ENCODE peak calls at places on chromosomes 12 and 14, in nine cellular contexts. B is left lung; R is Peyer's patch; X is keratinocyte; H is tibial nerve; E is A673; T is breast epithelium; S is heart right ventricle; O is effector memory CD4-positive, alpha-beta T cell. D is an unnamed sample.

GRCh38 chr12:128191380-128191779 is 75.6 kb upstream of the TMEM132C start:
- DNase-seq in O (no peak), E (no peak), B (no peak), S (no peak), R (no peak), H (no peak), T (no peak), X (no peak), D (no peak)

GRCh38 chr12:19833775-19834501 is 394.6 kb downstream of the AEBP2 start:
- DNase-seq in T (no peak), R (no peak), B (no peak), E (peak; percentile 19), X (no peak), O (no peak), S (no peak), H (no peak), D (no peak)

GRCh38 chr14:76887196-76887595 is 61.0 kb downstream of the LRRC74A start:
- DNase-seq in T (no peak), E (no peak), R (no peak), X (no peak), B (no peak), S (no peak), O (no peak), H (no peak), D (no peak)

GRCh38 chr14:76763362-76764041 is 2.2 kb downstream of the VASH1 start:
- DNase-seq in E (no peak), T (no peak), R (no peak), B (no peak), X (no peak), O (no peak), H (no peak), S (no peak), D (no peak)

GRCh38 chr14:75176142-75176820 is at the start of gene TMED10:
- DNase-seq in B (peak; percentile 90), H (peak; percentile 82), R (peak; percentile 91), T (peak; percentile 95), E (peak; percentile 94), S (peak; percentile 91), O (peak; percentile 83), X (peak; percentile 46), D (peak; percentile 52)

GRCh38 chr12:128052341-128052740 is 214.6 kb upstream of the TMEM132C start:
- DNase-seq in B (no peak), O (no peak), R (no peak), H (no peak), T (no peak), X (no peak), E (no peak), S (no peak), D (no peak)

GRCh38 chr14:54105406-54105805 is 148.8 kb upstream of the BMP4 start:
- DNase-seq in O (no peak), H (no peak), R (no peak), T (no peak), S (no peak), B (no peak), X (peak; percentile 70), E (no peak), D (no peak)

GRCh38 chr14:80522936-80523335 is 311.6 kb upstream of the DIO2 start:
- DNase-seq in X (no peak), E (no peak), H (no peak), R (no peak), O (no peak), T (no peak), S (no peak), B (no peak), D (no peak)

GRCh38 chr14:61034416-61035100 is 53.5 kb downstream of the SLC38A6 start:
- DNase-seq in T (no peak), H (no peak), X (no peak), B (no peak), E (no peak), O (no peak), S (no peak), R (no peak), D (no peak)

GRCh38 chr12:98939350-98939749 is 294.3 kb downstream of the APAF1 start:
- DNase-seq in S (no peak), O (no peak), E (peak; percentile 74), R (no peak), H (no peak), B (no peak), X (no peak), T (no peak), D (no peak)

GRCh38 chr14:30330452-30330851 is 228.5 kb upstream of the G2E3 start:
- DNase-seq in B (no peak), H (no peak), X (no peak), S (no peak), E (peak; percentile 15), T (no peak), O (no peak), R (no peak), D (no peak)

GRCh38 chr12:132327351-132328171 is 1.8 kb downstream of the GALNT9 start:
- DNase-seq in R (no peak), T (no peak), O (no peak), E (peak; percentile 88), X (no peak), S (no peak), B (peak; percentile 40), H (no peak), D (no peak)

GRCh38 chr12:52090291-52090690 is 10.8 kb downstream of the SMIM41 start:
- DNase-seq in T (no peak), S (no peak), E (no peak), X (no peak), H (no peak), B (no peak), R (no peak), O (no peak), D (no peak)

GRCh38 chr14:63647696-63648410 is 6.2 kb upstream of the WDR89 start:
- DNase-seq in T (no peak), E (no peak), O (no peak), R (no peak), H (no peak), B (no peak), S (no peak), X (no peak), D (no peak)

GRCh38 chr14:63652406-63652805 is 10.7 kb upstream of the WDR89 start:
- DNase-seq in T (no peak), H (no peak), R (no peak), B (no peak), E (no peak), O (no peak), X (no peak), S (no peak), D (no peak)

GRCh38 chr14:63654346-63654745 is 12.7 kb upstream of the WDR89 start:
- DNase-seq in B (no peak), O (no peak), E (no peak), X (no peak), H (no peak), T (no peak), R (no peak), S (no peak), D (no peak)

GRCh38 chr14:63644741-63645140 is 3.1 kb upstream of the WDR89 start:
- DNase-seq in R (no peak), B (no peak), T (no peak), H (no peak), S (no peak), X (no peak), E (no peak), O (no peak), D (no peak)

GRCh38 chr14:63650336-63650952 is 8.8 kb upstream of the WDR89 start:
- DNase-seq in E (no peak), R (no peak), B (peak; percentile 66), H (no peak), T (no peak), S (no peak), X (no peak), O (peak; percentile 23), D (no peak)
- H3K4me3 ChIP-seq in E (no peak overlapping the region), R (no peak overlapping the region), B (no peak overlapping the region), H (no peak overlapping the region), T (no peak overlapping the region), S (no peak overlapping the region), X (no peak overlapping the region), O (no peak overlapping the region), D (no peak overlapping the region)

DNA sequence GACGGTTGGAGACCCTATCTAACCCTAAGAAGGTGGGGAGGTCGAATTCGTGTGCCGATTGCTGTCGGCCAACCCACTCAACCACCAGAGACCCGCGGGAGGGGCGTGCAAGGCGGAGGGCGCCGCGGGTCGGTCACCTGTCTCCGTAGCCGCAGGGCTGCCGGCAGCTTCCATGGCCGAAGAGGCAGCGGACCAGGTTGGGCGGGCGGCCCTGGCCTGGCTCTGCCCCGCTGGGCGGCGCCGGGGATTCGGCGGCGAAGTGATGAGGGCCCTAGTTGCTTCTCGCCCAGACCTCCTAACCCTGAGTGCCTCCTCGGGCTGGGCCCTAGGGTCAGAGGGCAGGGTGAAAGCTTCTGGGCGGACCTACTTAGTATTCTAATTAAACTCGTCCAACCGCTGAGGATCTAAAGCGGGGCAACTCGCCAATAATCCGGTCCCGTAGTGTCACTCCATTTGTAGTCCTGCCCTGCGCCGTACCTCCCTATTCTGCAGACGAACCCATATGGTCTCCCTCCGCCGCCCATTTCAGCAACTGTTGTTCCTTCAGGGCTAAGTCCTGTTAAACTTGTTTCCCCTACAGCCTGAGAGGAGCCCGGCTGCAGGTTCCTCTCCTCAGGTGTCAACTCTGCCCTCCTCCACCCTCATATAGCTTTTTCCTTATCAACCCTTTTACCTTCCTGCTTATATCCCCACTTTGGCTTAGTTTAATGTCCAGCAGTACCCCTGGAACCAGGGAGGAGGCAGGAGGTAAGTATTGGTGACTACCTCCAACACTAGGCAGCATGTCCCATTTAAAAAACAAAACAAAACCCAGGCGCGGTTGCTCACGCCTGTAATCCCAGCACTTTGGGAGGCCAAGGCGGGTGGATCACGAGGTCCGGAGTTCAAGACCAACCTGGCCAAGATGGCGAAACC is at the start of gene PYM1:
- DNase-seq in O (no peak), R (peak; percentile 87), X (peak; percentile 79), E (peak; percentile 70), H (peak; percentile 68), T (peak; percentile 78), S (peak; percentile 85), B (peak; percentile 91), D (no peak)
- H3K4me1 ChIP-seq in O (peaks cover 19% of the 10 kb centered on the region), R (peaks cover 41% of the 10 kb centered on the region), X (peaks cover 28% of the 10 kb centered on the region), E (peaks cover 32% of the 10 kb centered on the region), H (peaks cover 30% of the 10 kb centered on the region), T (peaks cover 4% of the 10 kb centered on the region), S (peaks cover 19% of the 10 kb centered on the region), B (peaks cover 27% of the 10 kb centered on the region), D (peaks cover 21% of the 10 kb centered on the region)

DNA sequence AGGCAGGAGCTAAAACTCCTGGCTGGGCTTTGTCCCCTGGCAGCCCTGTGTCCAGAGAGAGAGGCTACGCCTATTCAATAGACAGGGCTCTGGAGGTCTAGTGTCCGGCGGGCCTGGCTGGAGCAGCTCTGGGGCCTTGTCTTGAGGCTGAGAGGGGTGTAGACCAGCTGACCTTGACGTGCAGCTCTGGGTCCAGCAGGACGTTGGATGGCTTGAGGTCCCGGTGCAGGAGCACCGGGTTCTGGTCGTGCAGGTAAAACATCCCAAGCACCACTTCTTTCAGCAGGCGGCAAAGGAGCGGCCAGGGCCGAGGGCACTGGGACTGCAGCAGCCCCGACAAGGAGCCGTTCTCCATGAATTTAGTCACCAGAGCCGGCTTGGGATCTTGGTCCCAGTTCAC is 948 bp downstream of the RIPK3 start:
- DNase-seq in X (no peak), R (no peak), H (no peak), O (no peak), B (no peak), E (no peak), S (no peak), T (no peak), D (no peak)
- H3K4me3 ChIP-seq in X (peak overlapping the region; percentile 53), R (peak overlapping the region; percentile 66), H (no peak overlapping the region), O (peak overlapping the region; percentile 76), B (peak overlapping the region; percentile 65), E (no peak overlapping the region), S (peak overlapping the region; percentile 67), T (peak overlapping the region; percentile 47), D (peak overlapping the region; percentile 61)

DNA sequence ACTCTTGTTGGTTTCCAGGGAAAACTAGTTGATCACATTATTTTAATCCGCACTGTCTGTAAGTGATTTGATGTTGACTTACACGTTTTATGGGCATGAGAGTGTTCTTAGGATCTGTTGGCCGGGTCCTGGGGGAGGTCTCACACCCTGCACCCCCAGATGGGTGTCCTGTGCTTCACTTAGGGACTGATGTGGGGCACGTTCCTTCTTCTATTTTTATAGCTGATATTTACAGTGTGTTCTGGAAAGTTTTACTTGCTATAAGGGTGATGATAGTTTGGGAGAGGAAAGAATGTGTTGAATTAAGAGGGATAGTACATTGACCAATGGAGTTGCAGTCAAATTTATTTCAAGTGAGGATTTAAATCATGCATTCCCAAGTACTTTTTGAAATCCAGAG is 96.5 kb upstream of the DYNC1H1 start:
- DNase-seq in E (no peak), B (no peak), S (no peak), X (no peak), R (no peak), O (no peak), T (no peak), H (no peak), D (no peak)
- H3K4me1 ChIP-seq in E (no peaks in the 10 kb centered on the region), B (no peaks in the 10 kb centered on the region), S (peaks cover 11% of the 10 kb centered on the region), X (no peaks in the 10 kb centered on the region), R (no peaks in the 10 kb centered on the region), O (peaks cover 8% of the 10 kb centered on the region), T (no peaks in the 10 kb centered on the region), H (no peaks in the 10 kb centered on the region), D (no peaks in the 10 kb centered on the region)

D was measured in thoracic aorta.